ENCODE peak calls at places on chromosomes 11 and 22, in nine cellular contexts. J is astrocyte; S is tibial artery; A is mammary epithelial cell; H is PC-3; T is MM.1S; O is A549; I is CD8-positive, alpha-beta T cell; R is HCT116. Y is an unnamed sample.

GRCh38 chr11:10450451-10451398 is 4.3 kb upstream of the AMPD3 start:
- DNase-seq in J (no peak), S (no peak), A (peak; percentile 50), H (peak; percentile 79), T (peak; percentile 13), O (peak; percentile 45), I (peak; percentile 53), R (peak; percentile 62), Y (peak; percentile 77)

GRCh38 chr11:100709233-100709999 is 22.3 kb downstream of the ARHGAP42 start:
- DNase-seq in J (peak; percentile 49), S (no peak), A (peak; percentile 35), H (peak; percentile 65), T (no peak), O (no peak), I (no peak), R (peak; percentile 26), Y (no peak)

GRCh38 chr11:95920460-95921105 is 3.3 kb downstream of the MTMR2 start:
- DNase-seq in J (no peak), S (no peak), A (no peak), H (peak; percentile 28), T (no peak), O (no peak), I (no peak), R (no peak), Y (no peak)

GRCh38 chr11:87722756-87723599 is 452.3 kb downstream of the RAB38 start:
- DNase-seq in J (no peak), S (no peak), A (peak; percentile 7), H (peak; percentile 64), T (peak; percentile 36), O (no peak), I (no peak), R (no peak), Y (peak; percentile 38)

GRCh38 chr11:56885182-56885581 is 103.5 kb upstream of the OR5AK2 start:
- DNase-seq in J (no peak), S (no peak), A (peak; percentile 28), H (peak; percentile 51), T (no peak), O (no peak), I (no peak), R (no peak), Y (peak; percentile 29)

GRCh38 chr11:69387409-69387885 is 93.5 kb downstream of the MYEOV start:
- DNase-seq in J (no peak), S (no peak), A (peak; percentile 48), H (peak; percentile 18), T (no peak), O (no peak), I (no peak), R (no peak), Y (no peak)

GRCh38 chr11:57477507-57478189 is 17.3 kb downstream of the RTN4RL2 start:
- DNase-seq in J (no peak), S (no peak), A (no peak), H (peak; percentile 61), T (no peak), O (no peak), I (no peak), R (no peak), Y (peak; percentile 89)

GRCh38 chr22:48595511-48595905 is 1232.2 kb downstream of the BRD1 start:
- DNase-seq in J (no peak), S (no peak), A (no peak), H (no peak), T (no peak), O (no peak), I (no peak), R (no peak), Y (no peak)

GRCh38 chr11:101721270-101721669 is 137.5 kb upstream of the TRPC6 start:
- DNase-seq in J (peak; percentile 2), S (no peak), A (peak; percentile 93), H (peak; percentile 79), T (no peak), O (no peak), I (no peak), R (no peak), Y (no peak)

GRCh38 chr22:48346911-48347310 is 1480.8 kb downstream of the BRD1 start:
- DNase-seq in J (no peak), S (no peak), A (no peak), H (no peak), T (no peak), O (no peak), I (no peak), R (no peak), Y (no peak)

GRCh38 chr22:44111562-44112155 is 69.1 kb upstream of the PARVG start:
- DNase-seq in J (no peak), S (no peak), A (no peak), H (no peak), T (no peak), O (no peak), I (no peak), R (no peak), Y (no peak)

GRCh38 chr11:105829084-105829483 is 193.0 kb downstream of the MSANTD4 start:
- DNase-seq in J (no peak), S (no peak), A (no peak), H (no peak), T (peak; percentile 59), O (no peak), I (no peak), R (no peak), Y (no peak)

GRCh38 chr11:64100345-64100744 is 64.6 kb downstream of the FLRT1 start:
- DNase-seq in J (no peak), S (no peak), A (no peak), H (no peak), T (no peak), O (no peak), I (no peak), R (no peak), Y (no peak)

GRCh38 chr11:32439488-32440210 is 4.3 kb upstream of the WT1 start:
- DNase-seq in J (no peak), S (no peak), A (no peak), H (no peak), T (no peak), O (no peak), I (no peak), R (no peak), Y (no peak)

GRCh38 chr11:420911-421321 is 6.1 kb upstream of the SIGIRR start:
- DNase-seq in J (no peak), S (peak; percentile 17), A (no peak), H (no peak), T (no peak), O (no peak), I (no peak), R (no peak), Y (no peak)

GRCh38 chr11:134181707-134182106 is 42.1 kb downstream of the NCAPD3 start:
- DNase-seq in J (peak; percentile 43), S (no peak), A (peak; percentile 29), H (no peak), T (no peak), O (no peak), I (no peak), R (no peak), Y (no peak)

GRCh38 chr11:86558219-86558618 is 114.2 kb downstream of the ME3 start:
- DNase-seq in J (peak; percentile 32), S (no peak), A (peak; percentile 30), H (no peak), T (no peak), O (no peak), I (no peak), R (no peak), Y (no peak)

GRCh38 chr11:71452354-71453020 is 516 bp upstream of the NADSYN1 start:
- DNase-seq in J (peak; percentile 18), S (peak; percentile 59), A (no peak), H (peak; percentile 67), T (peak; percentile 6), O (no peak), I (peak; percentile 52), R (no peak), Y (peak; percentile 68)

GRCh38 chr11:33779849-33780528 is 5.7 kb upstream of the FBXO3 start:
- DNase-seq in J (peak; percentile 88), S (no peak), A (peak; percentile 28), H (no peak), T (no peak), O (no peak), I (no peak), R (no peak), Y (no peak)

GRCh38 chr11:35066783-35067476 is 72.0 kb upstream of the CD44 start:
- DNase-seq in J (no peak), S (no peak), A (no peak), H (no peak), T (peak; percentile 46), O (no peak), I (no peak), R (no peak), Y (no peak)

GRCh38 chr11:35066029-35066428 is 72.9 kb upstream of the CD44 start:
- DNase-seq in J (no peak), S (no peak), A (no peak), H (no peak), T (no peak), O (no peak), I (no peak), R (no peak), Y (no peak)

GRCh38 chr11:35073691-35074382 is 65.1 kb upstream of the CD44 start:
- DNase-seq in J (no peak), S (no peak), A (peak; percentile 50), H (no peak), T (no peak), O (no peak), I (no peak), R (no peak), Y (no peak)

GRCh38 chr11:35076201-35077100 is 62.5 kb upstream of the CD44 start:
- DNase-seq in J (no peak), S (no peak), A (no peak), H (no peak), T (no peak), O (no peak), I (no peak), R (no peak), Y (peak; percentile 26)

GRCh38 chr11:35071722-35072121 is 67.2 kb upstream of the CD44 start:
- DNase-seq in J (no peak), S (no peak), A (no peak), H (no peak), T (no peak), O (no peak), I (no peak), R (no peak), Y (no peak)
- H3K9me3 ChIP-seq in J (peaks cover 6% of the 10 kb centered on the region), S (no peaks in the 10 kb centered on the region), A (peaks cover 3% of the 10 kb centered on the region), H (peaks cover 9% of the 10 kb centered on the region), T (no peaks in the 10 kb centered on the region), O (peaks cover 15% of the 10 kb centered on the region), I (peaks cover 10% of the 10 kb centered on the region), R (peaks cover 6% of the 10 kb centered on the region), Y (no peaks in the 10 kb centered on the region)

GRCh38 chr11:20934521-20934920 is 265.1 kb downstream of the NELL1 start:
- DNase-seq in J (no peak), S (no peak), A (no peak), H (no peak), T (no peak), O (no peak), I (no peak), R (no peak), Y (no peak)
- H3K4me1 ChIP-seq in J (no peaks in the 10 kb centered on the region), S (peaks cover 2% of the 10 kb centered on the region), A (no peaks in the 10 kb centered on the region), H (no peaks in the 10 kb centered on the region), T (no peaks in the 10 kb centered on the region), O (no peaks in the 10 kb centered on the region), I (no peaks in the 10 kb centered on the region), R (no peaks in the 10 kb centered on the region), Y (no peaks in the 10 kb centered on the region)

GRCh38 chr22:36773935-36774334 is 2.0 kb downstream of the IFT27 start:
- DNase-seq in J (no peak), S (no peak), A (peak; percentile 31), H (peak; percentile 66), T (peak; percentile 15), O (peak; percentile 35), I (no peak), R (no peak), Y (peak; percentile 43)
- TF ChIP-seq CTCF in J (peak; percentile 54), S (peak; percentile 25), A (peak; percentile 54), H (peak; percentile 69), T (peak; percentile 41), O (peak; percentile 50), I (no peak), R (peak; percentile 47), Y (peak; percentile 12)

GRCh38 chr11:67390947-67391303 is 861 bp upstream of the RAD9A start:
- DNase-seq in J (no peak), S (no peak), A (no peak), H (no peak), T (no peak), O (no peak), I (no peak), R (no peak), Y (no peak)
- H3K9me3 ChIP-seq in J (no peaks in the 10 kb centered on the region), S (no peaks in the 10 kb centered on the region), A (no peaks in the 10 kb centered on the region), H (no peaks in the 10 kb centered on the region), T (no peaks in the 10 kb centered on the region), O (no peaks in the 10 kb centered on the region), I (no peaks in the 10 kb centered on the region), R (no peaks in the 10 kb centered on the region), Y (no peaks in the 10 kb centered on the region)